ENCODE peak calls at places on chromosomes 2 and 18, in four cellular contexts. R is pancreas; G is activated T-cell treated with anti-CD3 and anti-CD28 coated beads for 48 hours; W is CD8-positive, alpha-beta memory T cell. F is an unnamed sample.

GRCh38 chr2:233135421-233135820 is 75.3 kb downstream of the INPP5D start:
- DNase-seq in W (no peak), G (no peak), R (no peak), F (no peak)

GRCh38 chr18:61323951-61324350 is 9.3 kb upstream of the CDH20 start:
- DNase-seq in G (no peak), W (no peak), R (no peak), F (no peak)

GRCh38 chr18:48600746-48601090 is 61.9 kb downstream of the CTIF start:
- DNase-seq in R (no peak), G (no peak), W (no peak), F (no peak)

GRCh38 chr2:29196792-29197788 is 81.9 kb downstream of the CLIP4 start:
- DNase-seq in R (peak), G (peak), W (peak), F (peak)

GRCh38 chr2:134220525-134220924 is 33.3 kb upstream of the MGAT5 start:
- DNase-seq in W (no peak), R (no peak), G (no peak), F (no peak)

GRCh38 chr2:134780977-134781376 is 57.4 kb upstream of the ACMSD start:
- DNase-seq in G (no peak), W (no peak), R (no peak), F (no peak)

GRCh38 chr2:72414108-72414507 is 266.4 kb upstream of the CYP26B1 start:
- DNase-seq in W (no peak), G (no peak), R (no peak), F (no peak)

GRCh38 chr2:240153418-240153817 is 13.0 kb upstream of the OTOS start:
- DNase-seq in W (no peak), R (no peak), G (no peak), F (no peak)

GRCh38 chr18:9469700-9470099 is 5.6 kb upstream of the RALBP1 start:
- DNase-seq in R (no peak), G (no peak), W (no peak), F (no peak)

GRCh38 chr2:3338360-3338759 is 39.3 kb downstream of the EIPR1 start:
- DNase-seq in G (no peak), W (no peak), R (no peak), F (no peak)

GRCh38 chr2:6452702-6453481 is 412.8 kb downstream of the CMPK2 start:
- DNase-seq in G (no peak), W (no peak), R (no peak), F (no peak)

GRCh38 chr18:12857215-12857924 is 26.7 kb downstream of the PTPN2 start:
- DNase-seq in R (no peak), G (peak), W (no peak), F (no peak)

GRCh38 chr18:58866261-58867232 is 1.9 kb downstream of the ZNF532 start:
- DNase-seq in G (no peak), W (no peak), R (no peak), F (no peak)